ENCODE peak calls at places on chromosomes 16 and 17, in five cellular contexts. J is colonic mucosa, P is BJ, C is bronchial epithelial cell, L is adrenal gland. X is an unnamed sample. For H3K27me3, the result is how much of the 10 kb centered on the place peaks cover.

GRCh38 chr17:17633310-17633709 is 41.8 kb upstream of the PEMT start:
- DNase-seq in J (no peak), P (no peak), C (peak), L (no peak), X (no peak)

GRCh38 chr16:14014284-14014625 is 56.9 kb upstream of the MRTFB start:
- DNase-seq in J (no peak), P (no peak), C (peak), L (no peak), X (no peak)

GRCh38 chr17:46139365-46140210 is 53.6 kb downstream of the KANSL1 start:
- DNase-seq in J (no peak), P (no peak), C (no peak), L (no peak), X (no peak)

GRCh38 chr16:53053967-53054669 is 673 bp upstream of the CHD9 start:
- DNase-seq in J (peak), P (no peak), C (no peak), L (peak), X (no peak)

GRCh38 chr17:41917957-41918391 is 777 bp downstream of the ACLY start:
- DNase-seq in J (peak), P (no peak), C (no peak), L (peak), X (peak)

GRCh38 chr17:38898812-38899348 is 26.5 kb upstream of the LASP1NB start:
- DNase-seq in J (peak), P (no peak), C (no peak), L (no peak), X (peak)

GRCh38 chr16:30054959-30055553 is 10.5 kb upstream of the ALDOA start:
- DNase-seq in J (peak), P (no peak), C (peak), L (no peak), X (no peak)

GRCh38 chr17:3732171-3732570 is 8.5 kb downstream of the HASPIN start:
- DNase-seq in J (no peak), P (no peak), C (no peak), L (peak), X (no peak)

GRCh38 chr16:23182675-23183485 is at the start of gene SCNN1G:
- DNase-seq in J (peak), P (no peak), C (no peak), L (no peak), X (no peak)

GRCh38 chr16:58814348-58814801 is 80.3 kb upstream of the GOT2 start:
- DNase-seq in J (peak), P (peak), C (peak), L (peak), X (peak)

GRCh38 chr16:8168016-8168415 is 422.3 kb downstream of the TMEM114 start:
- DNase-seq in J (no peak), P (no peak), C (no peak), L (no peak), X (no peak)

GRCh38 chr17:65297384-65297783 is 160.2 kb downstream of the RGS9 start:
- DNase-seq in J (no peak), P (no peak), C (peak), L (no peak), X (no peak)

GRCh38 chr16:72786606-72787005 is 261.3 kb downstream of the ZFHX3 start:
- DNase-seq in J (no peak), P (no peak), C (no peak), L (no peak), X (no peak)

GRCh38 chr16:8848939-8849391 is 19.8 kb downstream of the CARHSP1 start:
- DNase-seq in J (no peak), P (peak), C (peak), L (peak), X (no peak)

GRCh38 chr16:31427441-31428276 is 501 bp downstream of the COX6A2 start:
- DNase-seq in J (peak), P (no peak), C (no peak), L (peak), X (peak)

GRCh38 chr17:6567528-6568185 is 11.3 kb upstream of the PITPNM3 start:
- DNase-seq in J (no peak), P (no peak), C (peak), L (peak), X (no peak)

GRCh38 chr17:15431201-15431600 is 36.2 kb downstream of the CDRT4 start:
- DNase-seq in J (peak), P (no peak), C (no peak), L (no peak), X (no peak)

GRCh38 chr16:52570495-52571091 is 23.6 kb upstream of the TOX3 start:
- DNase-seq in J (no peak), P (no peak), C (no peak), L (no peak), X (no peak)

GRCh38 chr17:79517812-79518211 is 93.0 kb downstream of the RBFOX3 start:
- DNase-seq in J (no peak), P (no peak), C (no peak), L (no peak), X (no peak)

GRCh38 chr16:31329671-31330552 is 25.1 kb upstream of the ITGAX start:
- DNase-seq in J (no peak), P (no peak), C (no peak), L (no peak), X (no peak)

GRCh38 chr17:28901866-28902818 is 737 bp downstream of the DHRS13 start:
- DNase-seq in J (peak), P (no peak), C (no peak), L (peak), X (no peak)

DNA sequence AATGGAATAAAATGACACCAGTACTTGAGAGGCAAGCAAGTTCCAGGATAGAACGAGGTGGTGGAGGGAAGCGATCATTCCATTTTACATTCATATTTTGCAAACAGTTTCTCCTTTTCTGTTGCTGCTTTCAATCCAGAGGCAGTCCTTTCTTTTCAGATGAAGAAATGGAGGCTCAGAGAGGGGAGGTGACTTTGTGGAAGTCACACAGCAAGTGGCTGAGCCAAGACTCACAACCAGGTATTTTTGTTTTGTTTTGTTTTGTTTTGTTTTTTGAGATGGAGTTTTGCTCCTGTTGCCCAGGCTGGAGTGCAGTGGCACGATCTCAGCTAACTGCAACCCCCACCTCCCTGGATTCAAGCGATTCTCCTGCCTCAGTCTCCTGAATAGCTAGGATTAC is 29.3 kb downstream of the GPR142 start:
- DNase-seq in J (no peak), P (no peak), C (no peak), L (no peak), X (no peak)
- H3K27me3 ChIP-seq in J (under half), P (under half), C (under half), L (under half), X (under half)

GRCh38 chr17:48543854-48544355 is 1.0 kb downstream of the HOXB2 start:
- DNase-seq in J (no peak), P (no peak), C (no peak), L (no peak), X (no peak)

GRCh38 chr17:48542956-48543853 is 1.7 kb downstream of the HOXB2 start:
- DNase-seq in J (peak), P (no peak), C (peak), L (peak), X (peak)

GRCh38 chr17:48541036-48541573 is 3.8 kb downstream of the HOXB2 start:
- DNase-seq in J (no peak), P (no peak), C (no peak), L (no peak), X (no peak)

GRCh38 chr17:48541574-48542113 is 3.3 kb downstream of the HOXB2 start:
- DNase-seq in J (no peak), P (no peak), C (no peak), L (peak), X (peak)

GRCh38 chr17:48542114-48542955 is 2.6 kb downstream of the HOXB2 start:
- DNase-seq in J (no peak), P (no peak), C (no peak), L (peak), X (peak)
- H3K27me3 ChIP-seq in J (under half), P (under half), C (half or more), L (under half), X (under half)

GRCh38 chr17:74750327-74751069 is 2.1 kb downstream of the NHERF1 start:
- DNase-seq in J (peak), P (no peak), C (no peak), L (peak), X (no peak)

GRCh38 chr17:74754832-74755231 is 6.4 kb downstream of the NHERF1 start:
- DNase-seq in J (no peak), P (no peak), C (no peak), L (no peak), X (no peak)

GRCh38 chr17:74752822-74753401 is 4.5 kb downstream of the NHERF1 start:
- DNase-seq in J (no peak), P (no peak), C (no peak), L (no peak), X (no peak)

GRCh38 chr17:74751210-74751529 is 2.7 kb downstream of the NHERF1 start:
- DNase-seq in J (no peak), P (no peak), C (no peak), L (no peak), X (no peak)

DNA sequence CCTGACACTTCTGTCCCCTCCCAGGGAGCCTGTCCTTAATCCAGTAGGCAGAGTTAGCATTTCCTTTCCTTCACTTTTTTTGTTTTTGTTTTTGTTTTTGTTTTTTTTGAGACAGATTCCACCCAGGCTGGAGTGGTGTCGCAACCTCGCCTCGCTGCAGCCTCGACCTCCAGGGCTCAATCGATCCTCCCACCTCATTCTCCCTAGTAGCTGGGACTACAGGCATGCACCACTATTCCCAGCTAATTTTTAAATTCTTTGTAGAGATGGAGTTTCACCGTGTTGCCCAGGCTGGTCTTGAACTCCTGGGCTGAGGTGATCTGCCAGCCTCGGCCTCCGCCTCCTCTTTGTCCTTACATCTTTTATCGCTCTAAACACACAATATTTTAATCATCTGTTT is 4.0 kb downstream of the NHERF1 start:
- DNase-seq in J (no peak), P (no peak), C (no peak), L (no peak), X (no peak)
- H3K27me3 ChIP-seq in J (under half), P (under half), C (under half), L (under half), X (under half)

GRCh38 chr17:83189013-83189672 is 109.7 kb downstream of the METRNL start:
- DNase-seq in J (no peak), P (no peak), C (no peak), L (peak), X (no peak)
- H3K27me3 ChIP-seq in J (under half), P (under half), C (under half), L (under half), X (under half)

GRCh38 chr17:416293-417206 is 63.9 kb upstream of the RPH3AL start:
- DNase-seq in J (no peak), P (no peak), C (no peak), L (no peak), X (peak)

GRCh38 chr17:417691-418420 is 65.2 kb upstream of the RPH3AL start:
- DNase-seq in J (no peak), P (no peak), C (no peak), L (no peak), X (no peak)

GRCh38 chr17:420479-421175 is 68.0 kb upstream of the RPH3AL start:
- DNase-seq in J (no peak), P (no peak), C (no peak), L (no peak), X (no peak)

GRCh38 chr17:418421-418751 is 65.8 kb upstream of the RPH3AL start:
- DNase-seq in J (no peak), P (no peak), C (no peak), L (no peak), X (no peak)

GRCh38 chr17:419073-419735 is 66.6 kb upstream of the RPH3AL start:
- DNase-seq in J (no peak), P (no peak), C (no peak), L (no peak), X (peak)
- H3K27me3 ChIP-seq in J (under half), P (under half), C (under half), L (under half), X (under half)

DNA sequence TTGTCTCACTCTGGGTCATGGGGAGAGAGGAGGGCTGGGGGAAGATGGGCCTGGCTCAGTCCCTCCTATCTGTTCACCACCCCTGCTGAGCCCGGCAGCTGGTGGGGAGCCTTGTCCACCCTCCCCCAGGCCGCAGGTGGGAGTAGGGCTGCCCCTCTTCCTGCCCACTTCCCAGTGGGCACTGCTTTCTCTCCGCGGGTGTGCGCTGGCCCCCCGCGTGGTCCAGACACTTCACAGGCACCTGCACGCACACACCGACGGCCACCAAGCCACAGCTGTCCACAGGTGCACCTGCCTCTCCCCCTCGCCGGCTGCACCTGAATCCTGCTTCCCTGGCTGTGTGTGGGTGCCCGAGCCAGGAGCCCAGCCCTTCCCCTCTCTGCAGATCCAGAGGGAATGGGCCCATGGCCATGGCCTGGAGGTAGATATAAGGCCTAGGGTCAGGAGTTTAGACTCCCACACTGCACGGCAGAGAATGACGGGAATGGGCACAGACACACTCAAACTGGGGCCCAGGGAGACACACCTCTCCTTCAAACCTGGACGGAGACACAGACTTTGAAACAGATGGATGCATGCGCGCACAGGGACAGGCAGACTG is 2.0 kb downstream of the NHERF2 start:
- DNase-seq in J (no peak), P (no peak), C (no peak), L (no peak), X (no peak)
- H3K27me3 ChIP-seq in J (under half), P (under half), C (under half), L (under half), X (under half)

GRCh38 chr16:50224297-50224696 is 42.1 kb upstream of the ADCY7 start:
- DNase-seq in J (no peak), P (no peak), C (no peak), L (no peak), X (no peak)

GRCh38 chr16:50228364-50228868 is 37.9 kb upstream of the ADCY7 start:
- DNase-seq in J (no peak), P (no peak), C (no peak), L (no peak), X (no peak)

GRCh38 chr16:50227665-50228064 is 38.7 kb upstream of the ADCY7 start:
- DNase-seq in J (no peak), P (no peak), C (no peak), L (no peak), X (no peak)

GRCh38 chr16:50229149-50229726 is 37.1 kb upstream of the ADCY7 start:
- DNase-seq in J (no peak), P (no peak), C (no peak), L (no peak), X (no peak)

DNA sequence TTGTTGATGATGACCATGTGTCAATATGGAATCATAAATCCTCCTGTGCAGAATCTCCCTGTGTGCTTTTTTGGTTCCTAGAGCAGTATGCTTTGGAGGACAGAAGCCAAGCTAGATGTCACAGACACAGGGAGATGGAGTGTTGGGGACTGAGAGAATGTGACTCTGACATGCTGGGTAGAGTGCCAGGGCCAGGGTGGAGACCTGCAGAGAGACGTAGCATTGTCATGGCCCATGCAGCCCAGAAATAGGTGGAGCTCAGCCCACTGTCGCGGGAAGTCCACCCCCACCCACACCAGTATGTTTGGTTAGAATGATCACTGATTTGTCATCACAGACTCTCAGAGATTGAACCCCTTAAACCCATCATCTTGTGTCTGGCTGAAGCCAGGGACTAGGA is 39.2 kb upstream of the ADCY7 start:
- DNase-seq in J (no peak), P (no peak), C (no peak), L (no peak), X (no peak)
- H3K27me3 ChIP-seq in J (under half), P (under half), C (under half), L (under half), X (under half)

DNA sequence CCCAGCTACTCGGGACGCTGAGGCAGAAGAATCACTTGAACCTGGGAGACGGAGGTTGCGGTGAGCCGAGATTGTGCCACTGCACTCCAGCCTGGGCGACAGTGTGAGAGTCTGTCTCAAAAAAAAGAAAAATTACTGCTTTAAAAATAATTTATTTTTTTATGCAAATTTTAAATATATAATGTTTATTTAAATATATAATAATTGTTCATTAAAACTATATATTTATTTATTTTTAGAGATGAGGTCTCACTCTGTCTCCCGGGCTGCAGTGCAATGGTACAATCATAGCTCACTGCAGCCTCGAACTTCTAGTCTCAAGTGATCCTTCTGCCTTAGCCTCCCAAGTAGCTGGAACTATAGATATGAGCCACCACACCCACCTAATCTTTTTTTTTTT is 15.2 kb upstream of the DBNDD1 start:
- DNase-seq in J (no peak), P (no peak), C (no peak), L (no peak), X (no peak)
- H3K27me3 ChIP-seq in J (under half), P (under half), C (under half), L (under half), X (under half)

GRCh38 chr17:49491370-49491769 is 3.7 kb upstream of the NGFR start:
- DNase-seq in J (no peak), P (no peak), C (no peak), L (no peak), X (no peak)

GRCh38 chr17:49487202-49487601 is 7.9 kb upstream of the NGFR start:
- DNase-seq in J (no peak), P (no peak), C (no peak), L (no peak), X (no peak)

GRCh38 chr17:49488612-49489011 is 6.5 kb upstream of the NGFR start:
- DNase-seq in J (no peak), P (no peak), C (no peak), L (peak), X (no peak)

GRCh38 chr17:49489348-49489747 is 5.7 kb upstream of the NGFR start:
- DNase-seq in J (no peak), P (no peak), C (no peak), L (no peak), X (no peak)

GRCh38 chr17:49490271-49490670 is 4.8 kb upstream of the NGFR start:
- DNase-seq in J (no peak), P (no peak), C (no peak), L (no peak), X (no peak)
- H3K27me3 ChIP-seq in J (under half), P (under half), C (under half), L (under half), X (under half)

GRCh38 chr16:84541999-84542876 is 37.8 kb upstream of the MEAK7 start:
- DNase-seq in J (no peak), P (no peak), C (no peak), L (no peak), X (no peak)
- H3K27me3 ChIP-seq in J (under half), P (under half), C (under half), L (under half), X (under half)

X was measured in CD4-positive, alpha-beta T cell.